ENCODE peak calls at places on chromosomes 16 and 17, in eight cellular contexts. G, X, Y, B, E, L, F and H are unnamed samples.

GRCh38 chr17:48294989-48295892 is 134.8 kb downstream of the SKAP1 start:
- DNase-seq in X (peak; percentile 76), B (no peak), F (no peak), L (no peak), Y (no peak), G (no peak), E (no peak), H (no peak)

GRCh38 chr16:84963046-84963445 is 48.3 kb downstream of the ZDHHC7 start:
- DNase-seq in Y (no peak), G (no peak), L (no peak), F (no peak), E (no peak), B (no peak), X (no peak), H (no peak)

GRCh38 chr16:48592839-48593429 is 17.0 kb downstream of the N4BP1 start:
- DNase-seq in X (no peak), E (no peak), G (no peak), B (no peak), L (no peak), Y (no peak), F (no peak), H (no peak)

GRCh38 chr16:77290451-77291110 is 91.4 kb downstream of the SYCE1L start:
- DNase-seq in Y (no peak), X (no peak), B (no peak), G (no peak), F (no peak), L (peak; percentile 15), E (peak; percentile 69), H (no peak)

GRCh38 chr16:5065368-5065767 is 388 bp downstream of the C16orf89 start:
- DNase-seq in Y (no peak), X (no peak), B (no peak), F (no peak), L (no peak), G (no peak), E (no peak), H (no peak)

GRCh38 chr17:28501421-28502284 is 4.5 kb upstream of the FOXN1 start:
- DNase-seq in X (no peak), G (no peak), L (no peak), F (no peak), Y (no peak), B (no peak), E (no peak), H (no peak)

GRCh38 chr16:23016372-23016771 is 132.9 kb downstream of the USP31 start:
- DNase-seq in L (no peak), X (no peak), Y (no peak), G (no peak), F (no peak), B (no peak), E (no peak), H (no peak)

GRCh38 chr16:66843191-66843590 is 1.0 kb upstream of the CA7 start:
- DNase-seq in L (no peak), E (no peak), Y (no peak), F (no peak), B (no peak), G (no peak), X (no peak), H (no peak)

GRCh38 chr17:11825902-11826301 is 171.4 kb downstream of the ZNF18 start:
- DNase-seq in Y (no peak), E (no peak), G (no peak), L (no peak), F (no peak), B (no peak), X (no peak), H (no peak)

GRCh38 chr17:48554412-48555090 is 9.6 kb upstream of the HOXB2 start:
- DNase-seq in B (no peak), E (peak; percentile 55), G (no peak), Y (no peak), X (no peak), F (no peak), L (no peak), H (no peak)

GRCh38 chr17:44909681-44910144 is 5.6 kb downstream of the GFAP start:
- DNase-seq in Y (peak; percentile 21), X (no peak), F (no peak), L (no peak), G (no peak), E (peak; percentile 44), B (no peak), H (peak; percentile 13)

GRCh38 chr17:35022536-35023063 is 40.9 kb downstream of the RFFL start:
- DNase-seq in Y (peak; percentile 90), B (no peak), X (peak; percentile 95), E (peak; percentile 80), L (peak; percentile 50), G (no peak), F (no peak), H (no peak)

GRCh38 chr17:81295678-81296381 is 723 bp upstream of the SLC38A10 start:
- DNase-seq in G (peak; percentile 37), X (peak; percentile 50), L (no peak), E (peak; percentile 32), B (no peak), Y (no peak), F (peak; percentile 80), H (no peak)

GRCh38 chr16:49592507-49593422 is 219.2 kb downstream of the C16orf78 start:
- DNase-seq in L (no peak), E (peak; percentile 30), G (peak; percentile 19), F (peak; percentile 12), X (peak; percentile 33), Y (no peak), B (peak; percentile 47), H (no peak)

GRCh38 chr17:54736573-54736972 is 164.1 kb upstream of the TOM1L1 start:
- DNase-seq in E (no peak), F (no peak), L (no peak), Y (no peak), B (no peak), G (no peak), X (no peak), H (no peak)

GRCh38 chr17:67151717-67152116 is 93.3 kb downstream of the HELZ start:
- DNase-seq in B (no peak), F (peak; percentile 16), Y (no peak), X (no peak), G (no peak), L (no peak), E (peak; percentile 36), H (no peak)

GRCh38 chr16:70455910-70456309 is 1.5 kb downstream of the FCSK start:
- DNase-seq in F (no peak), B (no peak), G (no peak), E (no peak), L (no peak), Y (no peak), X (no peak), H (no peak)

GRCh38 chr16:680967-681745 is 946 bp downstream of the STUB1 start:
- DNase-seq in B (no peak), Y (no peak), X (peak; percentile 40), F (no peak), G (no peak), L (no peak), E (peak; percentile 57), H (no peak)

GRCh38 chr17:47808830-47809480 is 12.6 kb downstream of the OSBPL7 start:
- DNase-seq in Y (peak; percentile 19), E (no peak), L (no peak), G (no peak), F (no peak), X (no peak), B (no peak), H (no peak)

GRCh38 chr17:8155341-8156173 is 3.4 kb upstream of the PER1 start:
- DNase-seq in L (no peak), E (peak; percentile 33), X (no peak), G (no peak), Y (no peak), F (no peak), B (no peak), H (no peak)
- TF ChIP-seq CTCF in L (no peak), E (no peak), X (no peak), G (no peak), Y (no peak), F (no peak), B (no peak), H (no peak)

DNA sequence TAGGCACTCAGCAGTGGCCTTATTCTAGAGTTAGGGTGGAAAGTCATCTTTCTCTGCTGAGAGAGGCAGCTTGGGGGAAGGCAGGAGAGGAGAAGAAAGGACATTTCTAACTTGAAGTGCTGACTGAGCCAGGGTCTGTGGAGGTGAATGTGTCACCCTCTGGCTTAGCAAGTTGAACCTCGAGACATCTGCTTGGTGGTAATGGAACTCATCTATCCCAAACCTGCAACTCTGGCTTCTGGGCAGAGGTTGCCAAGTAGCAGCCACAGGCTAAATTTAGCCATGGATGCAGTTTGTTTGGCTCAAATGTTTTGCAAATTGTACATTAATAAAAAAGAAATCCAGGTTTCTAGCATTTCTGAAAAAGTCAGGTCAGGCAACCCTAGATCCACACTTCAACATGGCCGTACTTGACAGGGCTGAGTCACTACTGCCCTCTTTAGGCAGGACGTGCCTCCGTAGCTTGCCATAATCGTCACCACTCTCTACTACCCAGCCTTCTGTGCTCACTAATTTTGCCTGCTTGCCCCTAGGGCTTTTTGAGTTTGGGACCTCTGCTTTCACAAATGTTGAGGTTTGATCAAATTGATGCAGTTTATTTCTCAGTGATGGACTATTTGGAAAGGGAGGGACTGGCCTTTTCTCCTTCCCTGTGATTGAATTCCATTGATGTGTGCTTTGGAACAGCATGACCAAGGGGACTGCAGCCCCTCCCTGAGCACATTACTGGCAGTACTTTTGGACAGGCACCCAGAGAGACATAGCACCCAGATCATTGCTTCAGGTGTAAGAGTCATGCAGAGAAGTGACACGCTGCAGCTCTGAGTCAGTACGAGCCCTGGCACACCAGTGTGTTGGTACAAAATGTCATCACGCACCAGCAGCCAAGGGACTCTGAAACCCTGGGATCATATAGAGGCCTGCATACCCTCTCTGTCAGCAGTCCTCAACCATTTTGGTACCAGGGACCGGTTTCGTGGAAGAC is 5.2 kb downstream of the CDH13 start:
- DNase-seq in Y (no peak), F (no peak), B (no peak), G (no peak), L (no peak), X (no peak), E (peak; percentile 21), H (no peak)
- TF ChIP-seq CTCF in Y (no peak), F (peak; percentile 56), B (no peak), G (peak; percentile 29), L (peak; percentile 45), X (peak; percentile 32), E (peak; percentile 2), H (no peak)

GRCh38 chr16:24041834-24042631 is 206.2 kb downstream of the PRKCB start:
- DNase-seq in G (peak; percentile 63), L (no peak), Y (peak; percentile 85), X (peak; percentile 53), E (peak; percentile 61), F (peak; percentile 49), B (no peak), H (peak; percentile 43)
- TF ChIP-seq CTCF in G (peak; percentile 86), L (peak; percentile 64), Y (peak; percentile 82), X (peak; percentile 71), E (peak; percentile 71), F (peak; percentile 77), B (peak; percentile 31), H (peak; percentile 86)

DNA sequence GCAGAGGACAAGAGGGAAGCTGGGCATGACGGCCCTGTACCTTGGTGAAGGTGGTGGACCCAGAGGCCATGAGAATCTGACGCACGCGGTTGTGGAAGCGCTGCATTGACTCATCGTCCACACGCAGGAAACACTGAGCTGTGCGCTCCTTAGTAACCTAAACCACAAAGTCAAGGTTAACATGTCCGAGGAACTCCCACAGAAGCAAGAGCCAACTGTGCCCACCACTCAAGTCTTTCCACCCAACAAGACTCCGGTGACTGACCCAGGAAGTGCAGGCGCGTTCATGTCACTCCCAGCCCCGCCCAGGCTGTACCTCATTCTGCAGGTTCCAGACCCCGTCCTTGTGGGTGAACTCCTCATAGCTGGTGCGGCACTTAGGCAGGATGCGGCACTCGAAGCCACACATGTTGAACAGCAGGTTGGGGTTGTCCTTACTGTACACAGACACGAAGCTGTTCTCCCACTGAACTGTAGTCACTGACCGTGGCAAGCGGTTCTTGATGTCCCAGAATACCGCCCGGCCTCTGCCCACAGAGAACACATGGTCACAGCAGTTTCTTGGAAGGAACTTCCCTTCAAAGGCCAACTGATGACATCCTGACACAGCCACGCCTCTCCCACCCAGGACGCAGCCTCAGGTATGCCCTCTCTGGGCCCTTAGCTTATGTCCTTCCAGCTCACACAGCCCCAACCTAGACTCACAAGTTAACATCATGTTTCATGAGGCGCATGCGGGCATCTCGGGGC is 11.5 kb downstream of the PRPF8 start:
- DNase-seq in B (no peak), L (no peak), G (no peak), X (no peak), Y (no peak), E (no peak), F (no peak), H (no peak)
- TF ChIP-seq CTCF in B (no peak), L (no peak), G (no peak), X (no peak), Y (no peak), E (no peak), F (no peak), H (no peak)